ENCODE peak calls at places on chromosomes 5 and 9, in seven cellular contexts. Z is AG10803; E is lower lobe of right lung; X is PC-9; M is CD4-positive, alpha-beta T cell; U is K562; J is A673. O is an unnamed sample.
A peak's percentile ranks its signal among the peaks of the same experiment; 100 is the strongest.

GRCh38 chr5:37665272-37665671 is 174.6 kb downstream of the GDNF start:
- DNase-seq in M (no peak), X (no peak), Z (peak; percentile 67), U (peak; percentile 2), J (no peak), E (no peak), O (no peak)

GRCh38 chr5:109981979-109982378 is 292.3 kb downstream of the MAN2A1 start:
- DNase-seq in E (no peak), M (no peak), X (no peak), U (no peak), J (no peak), Z (no peak), O (no peak)

GRCh38 chr5:135426102-135427082 is 20.8 kb downstream of the DCANP1 start:
- DNase-seq in J (peak; percentile 62), U (peak; percentile 59), X (peak; percentile 48), Z (peak; percentile 53), E (no peak), M (no peak), O (no peak)

GRCh38 chr5:177509361-177509951 is at the start of gene DOK3:
- DNase-seq in U (peak; percentile 59), J (no peak), E (peak; percentile 82), M (no peak), X (no peak), Z (no peak), O (no peak)

GRCh38 chr5:151958111-151958510 is 33.5 kb upstream of the GLRA1 start:
- DNase-seq in J (no peak), M (no peak), Z (no peak), E (no peak), U (no peak), X (no peak), O (no peak)

GRCh38 chr9:86926130-86926529 is 21.2 kb downstream of the GAS1 start:
- DNase-seq in E (no peak), M (no peak), Z (peak; percentile 93), U (no peak), J (no peak), X (no peak), O (no peak)

GRCh38 chr5:2158767-2159166 is 276.0 kb upstream of the IRX4 start:
- DNase-seq in U (no peak), E (no peak), Z (no peak), J (no peak), M (no peak), X (no peak), O (no peak)

GRCh38 chr9:8888592-8888991 is 1089.0 kb upstream of the DMAC1 start:
- DNase-seq in M (no peak), E (no peak), X (no peak), J (no peak), U (no peak), Z (no peak), O (no peak)

GRCh38 chr5:150627731-150628545 is 12.5 kb upstream of the SYNPO start:
- DNase-seq in J (no peak), E (no peak), U (no peak), M (no peak), Z (peak; percentile 70), X (no peak), O (no peak)

GRCh38 chr5:21263361-21263760 is 1275.4 kb upstream of the CDH18 start:
- DNase-seq in U (no peak), Z (no peak), E (no peak), J (no peak), X (no peak), M (no peak), O (no peak)

GRCh38 chr5:128470663-128471062 is 67.4 kb downstream of the FBN2 start:
- DNase-seq in J (no peak), X (no peak), U (no peak), M (no peak), Z (no peak), E (no peak), O (no peak)

GRCh38 chr5:102903074-102903871 is 148.2 kb downstream of the PAM start:
- DNase-seq in J (no peak), U (no peak), X (no peak), M (no peak), E (no peak), Z (peak; percentile 62), O (peak; percentile 34)

GRCh38 chr5:153513171-153513570 is 22.7 kb downstream of the GRIA1 start:
- DNase-seq in X (no peak), E (no peak), Z (peak; percentile 82), M (no peak), U (no peak), J (no peak), O (no peak)

GRCh38 chr9:137534256-137535119 is 15.7 kb downstream of the PNPLA7 start:
- DNase-seq in U (peak; percentile 56), Z (peak; percentile 60), M (no peak), J (peak; percentile 78), E (peak; percentile 62), X (peak; percentile 51), O (peak; percentile 14)

GRCh38 chr9:113808391-113809191 is 67.5 kb upstream of the ZNF618 start:
- DNase-seq in E (no peak), X (no peak), J (peak; percentile 29), M (no peak), U (no peak), Z (peak; percentile 84), O (peak; percentile 32)

GRCh38 chr9:115649991-115650472 is 503.6 kb upstream of the PAPPA start:
- DNase-seq in X (no peak), U (no peak), Z (peak; percentile 91), E (no peak), M (no peak), J (no peak), O (no peak)

GRCh38 chr9:2621678-2622360 is at the start of gene VLDLR:
- DNase-seq in U (peak; percentile 58), Z (peak; percentile 37), X (no peak), E (peak; percentile 57), M (no peak), J (peak; percentile 51), O (peak; percentile 4)

GRCh38 chr9:2622361-2623045 is 916 bp downstream of the VLDLR start:
- DNase-seq in X (no peak), E (peak; percentile 54), M (no peak), Z (peak; percentile 15), U (no peak), J (peak; percentile 35), O (peak; percentile 44)

GRCh38 chr9:2618289-2618688 is 3.3 kb upstream of the VLDLR start:
- DNase-seq in J (no peak), Z (no peak), U (no peak), M (no peak), X (no peak), E (no peak), O (no peak)

GRCh38 chr9:2623046-2623865 is 1.7 kb downstream of the VLDLR start:
- DNase-seq in E (peak; percentile 80), M (no peak), Z (peak; percentile 36), U (no peak), X (no peak), J (peak; percentile 20), O (no peak)

DNA sequence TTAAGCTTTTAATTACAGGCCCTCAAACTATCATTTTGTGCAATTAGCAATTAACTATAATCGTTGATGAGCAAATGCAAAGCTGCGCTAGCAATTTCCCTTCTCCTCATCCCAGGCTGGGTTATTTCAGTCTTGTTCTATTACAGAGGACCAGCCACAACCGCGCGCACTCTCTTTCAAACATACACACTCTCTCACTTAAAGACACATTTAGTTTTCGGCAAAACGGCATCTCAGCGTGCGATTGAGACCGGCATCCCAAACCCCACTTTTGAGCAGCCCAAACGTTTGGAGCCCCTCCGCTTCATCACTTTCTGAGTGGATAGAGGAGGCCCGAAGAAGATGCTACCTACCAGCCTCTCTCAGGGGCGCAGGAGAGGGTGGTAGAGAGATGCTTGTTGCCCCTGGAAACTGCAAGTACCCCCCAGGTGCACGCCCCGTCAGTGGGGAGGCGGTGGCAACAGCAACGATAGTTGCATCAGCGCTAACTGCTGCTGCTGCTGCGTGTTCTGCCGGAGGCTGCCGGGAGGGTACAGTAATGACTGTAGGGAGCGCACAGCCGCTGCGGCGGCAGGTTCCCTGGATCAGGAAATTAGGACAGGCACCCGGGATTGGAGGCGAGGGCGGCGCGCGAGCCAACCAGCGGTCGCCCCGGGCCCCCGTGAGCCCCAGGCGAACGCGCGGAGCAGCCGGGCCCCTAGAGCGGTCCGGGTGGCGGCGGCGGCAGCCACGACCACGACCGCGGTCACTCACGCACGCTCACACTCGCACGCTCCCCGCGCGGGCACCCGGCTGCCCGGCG is 510 bp upstream of the VLDLR start:
- DNase-seq in E (peak; percentile 87), X (peak; percentile 64), M (no peak), Z (peak; percentile 87), U (no peak), J (peak; percentile 86), O (peak; percentile 63)
- TF ChIP-seq CTCF in E (no peak), X (no peak), M (no peak), Z (peak; percentile 27), U (no peak), J (peak; percentile 26), O (peak; percentile 49)

GRCh38 chr5:170774831-170775230 is 8.7 kb upstream of the GABRP start:
- DNase-seq in J (no peak), E (no peak), M (no peak), Z (no peak), X (no peak), U (peak; percentile 24), O (no peak)
- TF ChIP-seq CTCF in J (no peak), E (no peak), M (no peak), Z (no peak), X (no peak), U (peak; percentile 25), O (no peak)

GRCh38 chr9:101388507-101388993 is 3.7 kb upstream of the BAAT start:
- DNase-seq in Z (no peak), M (no peak), E (no peak), U (no peak), J (peak; percentile 34), X (no peak), O (no peak)
- TF ChIP-seq CTCF in Z (peak; percentile 46), M (no peak), E (no peak), U (peak; percentile 49), J (peak; percentile 53), X (no peak), O (peak; percentile 51)

GRCh38 chr5:53438486-53439472 is 41.6 kb upstream of the FST start:
- DNase-seq in Z (peak; percentile 87), J (no peak), M (no peak), X (no peak), U (no peak), E (no peak), O (peak; percentile 68)
- TF ChIP-seq CTCF in Z (no peak), J (no peak), M (no peak), X (no peak), U (no peak), E (no peak), O (no peak)

DNA sequence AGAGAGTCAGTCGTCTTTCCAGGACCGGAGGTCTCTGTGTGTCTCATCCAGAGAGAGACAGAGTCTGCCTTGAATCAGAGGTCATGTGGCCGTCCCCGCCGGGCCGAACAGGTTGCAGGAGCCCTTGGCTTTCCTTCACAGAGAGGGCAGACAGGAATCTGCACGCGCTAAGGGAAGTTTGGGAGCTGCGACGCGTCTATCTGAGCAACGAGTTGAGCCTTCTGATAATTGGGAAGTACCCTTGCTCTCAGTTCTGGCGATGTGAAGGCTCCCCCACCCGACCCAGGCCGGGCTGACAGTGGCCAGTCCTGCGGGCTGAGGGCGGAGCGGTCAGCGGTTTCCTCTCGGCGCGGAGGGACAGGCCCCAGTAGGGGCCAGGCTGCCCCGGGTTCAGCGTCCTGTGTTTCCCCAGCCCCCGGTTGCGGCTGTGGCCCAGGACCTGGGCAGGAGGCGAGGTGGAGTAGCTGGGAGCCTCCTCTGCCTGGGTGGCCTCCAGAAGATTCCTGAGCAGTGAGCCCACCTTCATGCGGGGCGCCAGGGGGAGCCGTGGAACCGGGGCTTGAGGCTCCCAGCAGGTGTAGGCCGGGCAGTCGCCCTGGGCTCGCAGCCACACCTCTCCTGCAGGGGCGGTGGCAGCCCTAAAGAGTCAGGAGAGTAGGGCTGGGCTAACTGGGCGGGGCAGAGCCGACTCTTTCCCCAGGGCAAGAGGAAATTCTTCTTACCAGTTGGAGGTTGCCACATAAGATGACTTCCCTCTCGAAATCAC is 13.8 kb downstream of the NR2F1 start:
- DNase-seq in E (peak; percentile 69), J (no peak), M (no peak), X (no peak), Z (no peak), U (peak; percentile 19), O (no peak)
- TF ChIP-seq CTCF in E (no peak), J (no peak), M (no peak), X (no peak), Z (no peak), U (no peak), O (no peak)